ENCODE peak calls at places on chromosomes 4 and X, in seven cellular contexts. F, Q, G, D, H, Y and E are unnamed samples.

GRCh38 chr4:39047691-39048090 is 14.3 kb upstream of the KLHL5 start:
- DNase-seq in F (no peak), Q (no peak), G (no peak), D (no peak), H (no peak), Y (no peak), E (no peak)

GRCh38 chr4:153137168-153137567 is 67.1 kb upstream of the TRIM2 start:
- DNase-seq in F (no peak), Q (no peak), G (no peak), D (no peak), H (no peak), Y (peak; percentile 51), E (peak; percentile 45)

GRCh38 chr4:119041951-119042560 is 93.6 kb upstream of the MYOZ2 start:
- DNase-seq in F (no peak), Q (peak; percentile 70), G (peak; percentile 89), D (no peak), H (peak; percentile 9), Y (peak; percentile 86), E (peak; percentile 83)

GRCh38 chr4:183591301-183591700 is 67.7 kb downstream of the RWDD4 start:
- DNase-seq in F (no peak), Q (no peak), G (no peak), D (no peak), H (no peak), Y (no peak), E (no peak)

GRCh38 chr4:115272185-115272584 is 158.8 kb upstream of the NDST4 start:
- DNase-seq in F (no peak), Q (no peak), G (no peak), D (no peak), H (no peak), Y (no peak), E (no peak)

GRCh38 chrX:17459596-17459995 is 84.6 kb downstream of the NHS start:
- DNase-seq in F (no peak), Q (no peak), G (no peak), D (no peak), H (no peak), Y (no peak), E (no peak)

GRCh38 chr4:122765702-122766352 is 33.3 kb downstream of the BBS12 start:
- DNase-seq in F (no peak), Q (no peak), G (no peak), D (no peak), H (no peak), Y (no peak), E (no peak)

GRCh38 chrX:144648788-144649187 is 598.5 kb upstream of the SPANXN1 start:
- DNase-seq in F (no peak), Q (no peak), G (no peak), D (no peak), H (no peak), Y (no peak), E (no peak)

GRCh38 chrX:153642655-153643430 is 4.2 kb upstream of the DUSP9 start:
- DNase-seq in F (no peak), Q (no peak), G (peak; percentile 18), D (no peak), H (no peak), Y (no peak), E (peak; percentile 49)

GRCh38 chr4:11263208-11263607 is 165.5 kb downstream of the HS3ST1 start:
- DNase-seq in F (no peak), Q (no peak), G (peak; percentile 29), D (no peak), H (no peak), Y (peak; percentile 82), E (no peak)

GRCh38 chr4:20493761-20494353 is 206.4 kb upstream of the PACRGL start:
- DNase-seq in F (no peak), Q (no peak), G (no peak), D (no peak), H (no peak), Y (no peak), E (no peak)

GRCh38 chr4:164402554-164402953 is 351.4 kb upstream of the SMIM31 start:
- DNase-seq in F (no peak), Q (no peak), G (no peak), D (no peak), H (no peak), Y (no peak), E (no peak)

GRCh38 chr4:25440478-25441030 is 63.5 kb downstream of the ANAPC4 start:
- DNase-seq in F (no peak), Q (no peak), G (no peak), D (no peak), H (no peak), Y (no peak), E (no peak)

GRCh38 chrX:46447384-46447783 is 97.8 kb downstream of the ZNF674 start:
- DNase-seq in F (no peak), Q (no peak), G (no peak), D (peak; percentile 27), H (no peak), Y (no peak), E (no peak)

GRCh38 chr4:16120720-16121119 is 36.9 kb upstream of the PROM1 start:
- DNase-seq in F (no peak), Q (no peak), G (peak; percentile 47), D (no peak), H (no peak), Y (peak; percentile 40), E (peak; percentile 62)

GRCh38 chr4:6937201-6937600 is 27.6 kb downstream of the TBC1D14 start:
- DNase-seq in F (no peak), Q (no peak), G (no peak), D (no peak), H (no peak), Y (no peak), E (no peak)

GRCh38 chrX:42456301-42456700 is 321.7 kb downstream of the PPP1R2C start:
- DNase-seq in F (no peak), Q (no peak), G (no peak), D (no peak), H (no peak), Y (no peak), E (no peak)

GRCh38 chr4:76767983-76768382 is 130.0 kb downstream of the SOWAHB start:
- DNase-seq in F (no peak), Q (no peak), G (no peak), D (no peak), H (no peak), Y (peak; percentile 91), E (no peak)

GRCh38 chr4:124591646-124592045 is 120.9 kb downstream of the ANKRD50 start:
- DNase-seq in F (no peak), Q (no peak), G (no peak), D (no peak), H (no peak), Y (no peak), E (no peak)

GRCh38 chr4:48709920-48710319 is 70.2 kb downstream of the FRYL start:
- DNase-seq in F (no peak), Q (no peak), G (no peak), D (no peak), H (no peak), Y (no peak), E (no peak)

GRCh38 chr4:55996611-55997010 is 47.9 kb downstream of the CEP135 start:
- DNase-seq in F (no peak), Q (no peak), G (no peak), D (no peak), H (no peak), Y (no peak), E (no peak)

GRCh38 chrX:39836802-39837420 is 260.8 kb downstream of the BCOR start:
- DNase-seq in F (no peak), Q (no peak), G (no peak), D (no peak), H (no peak), Y (no peak), E (no peak)

GRCh38 chr4:544386-545105 is 31.5 kb downstream of the TMEM271 start:
- DNase-seq in F (no peak), Q (no peak), G (no peak), D (no peak), H (no peak), Y (no peak), E (no peak)

GRCh38 chrX:40877869-40878268 is 142.5 kb upstream of the MED14 start:
- DNase-seq in F (no peak), Q (no peak), G (no peak), D (no peak), H (no peak), Y (no peak), E (no peak)

GRCh38 chr4:75916091-75916661 is 13.9 kb upstream of the PPEF2 start:
- DNase-seq in F (no peak), Q (peak; percentile 62), G (peak; percentile 74), D (no peak), H (no peak), Y (peak; percentile 18), E (peak; percentile 63)

GRCh38 chr4:41174444-41174843 is 39.9 kb downstream of the APBB2 start:
- DNase-seq in F (no peak), Q (no peak), G (no peak), D (no peak), H (no peak), Y (no peak), E (no peak)

GRCh38 chr4:11402192-11402591 is 26.5 kb downstream of the HS3ST1 start:
- DNase-seq in F (no peak), Q (no peak), G (no peak), D (no peak), H (no peak), Y (no peak), E (no peak)

GRCh38 chr4:48937033-48937432 is 30.5 kb upstream of the OCIAD2 start:
- DNase-seq in F (no peak), Q (no peak), G (no peak), D (no peak), H (no peak), Y (no peak), E (no peak)

GRCh38 chr4:101292214-101292613 is 55.1 kb downstream of the PPP3CA start:
- DNase-seq in F (no peak), Q (no peak), G (no peak), D (no peak), H (no peak), Y (peak; percentile 39), E (no peak)

GRCh38 chr4:124806403-124806802 is 93.9 kb upstream of the ANKRD50 start:
- DNase-seq in F (no peak), Q (no peak), G (peak; percentile 15), D (no peak), H (no peak), Y (peak; percentile 65), E (no peak)

GRCh38 chrX:73270753-73271152 is 56.1 kb upstream of the NAP1L2 start:
- DNase-seq in F (no peak), Q (no peak), G (no peak), D (no peak), H (no peak), Y (no peak), E (no peak)

GRCh38 chr4:102761478-102761790 is 666 bp upstream of the MANBA start:
- DNase-seq in F (no peak), Q (no peak), G (no peak), D (no peak), H (no peak), Y (no peak), E (no peak)

GRCh38 chr4:146477054-146477453 is 44.7 kb downstream of the SLC10A7 start:
- DNase-seq in F (no peak), Q (no peak), G (no peak), D (no peak), H (no peak), Y (no peak), E (no peak)

GRCh38 chrX:134006484-134007161 is 21.2 kb upstream of the GPC3 start:
- DNase-seq in F (no peak), Q (no peak), G (no peak), D (no peak), H (no peak), Y (no peak), E (no peak)

GRCh38 chrX:150269613-150270254 is 93.4 kb upstream of the MAMLD1 start:
- DNase-seq in F (no peak), Q (no peak), G (no peak), D (no peak), H (no peak), Y (peak; percentile 34), E (no peak)

GRCh38 chr4:98673978-98674377 is 15.6 kb upstream of the TSPAN5 start:
- DNase-seq in F (no peak), Q (no peak), G (no peak), D (no peak), H (no peak), Y (no peak), E (peak; percentile 60)

GRCh38 chr4:177220376-177220775 is 89.3 kb upstream of the NEIL3 start:
- DNase-seq in F (no peak), Q (no peak), G (no peak), D (no peak), H (no peak), Y (no peak), E (no peak)